ENCODE peak calls at places on chromosomes 3 and 15, in five cellular contexts. G is lower leg skin; J is CD8-positive, alpha-beta T cell; M is ovary; H is GM12865. D is an unnamed sample.

GRCh38 chr3:158103131-158103955 is 2.9 kb downstream of the SHOX2 start:
- DNase-seq in G (no peak), J (no peak), M (no peak), H (no peak), D (no peak)

GRCh38 chr15:101089579-101090459 is 162.0 kb downstream of the CHSY1 start:
- DNase-seq in G (no peak), J (no peak), M (no peak), H (no peak), D (no peak)

GRCh38 chr15:31258260-31258659 is 68.4 kb upstream of the KLF13 start:
- DNase-seq in G (no peak), J (no peak), M (no peak), H (no peak), D (no peak)

GRCh38 chr15:67794832-67795574 is 30.3 kb upstream of the SKOR1 start:
- DNase-seq in G (no peak), J (no peak), M (no peak), H (no peak), D (no peak)

GRCh38 chr3:113287818-113288648 is 76.7 kb downstream of the BOC start:
- DNase-seq in G (peak), J (peak), M (peak), H (peak), D (no peak)

GRCh38 chr3:13619661-13620230 is 70.8 kb downstream of the FBLN2 start:
- DNase-seq in G (no peak), J (no peak), M (no peak), H (no peak), D (no peak)

GRCh38 chr3:193780810-193781472 is 187.9 kb downstream of the OPA1 start:
- DNase-seq in G (peak), J (no peak), M (peak), H (peak), D (no peak)

GRCh38 chr3:165464736-165465135 is 268.6 kb upstream of the SLITRK3 start:
- DNase-seq in G (no peak), J (no peak), M (no peak), H (no peak), D (no peak)

GRCh38 chr3:25427155-25428002 is 684 bp upstream of the RARB start:
- DNase-seq in G (no peak), J (no peak), M (no peak), H (no peak), D (no peak)

GRCh38 chr3:114709102-114709501 is 415.3 kb downstream of the TIGIT start:
- DNase-seq in G (no peak), J (no peak), M (no peak), H (no peak), D (no peak)

GRCh38 chr3:79040701-79041100 is 727.1 kb downstream of the ROBO1 start:
- DNase-seq in G (no peak), J (no peak), M (no peak), H (no peak), D (peak)

GRCh38 chr3:16146015-16146730 is 28.3 kb upstream of the GALNT15 start:
- DNase-seq in G (no peak), J (no peak), M (no peak), H (peak), D (no peak)

GRCh38 chr3:79175870-79176269 is 591.9 kb downstream of the ROBO1 start:
- DNase-seq in G (no peak), J (no peak), M (no peak), H (no peak), D (no peak)

GRCh38 chr15:77070500-77071337 is at the start of gene TSPAN3:
- DNase-seq in G (peak), J (peak), M (peak), H (peak), D (no peak)

GRCh38 chr3:51400169-51400568 is 9.1 kb downstream of the RBM15B start:
- DNase-seq in G (no peak), J (no peak), M (no peak), H (no peak), D (no peak)

GRCh38 chr3:59116138-59116537 is 66.3 kb upstream of the CFAP20DC start:
- DNase-seq in G (no peak), J (no peak), M (no peak), H (peak), D (no peak)

GRCh38 chr3:188174309-188175044 is 20.5 kb downstream of the LPP start:
- DNase-seq in G (no peak), J (no peak), M (no peak), H (no peak), D (no peak)

GRCh38 chr3:157067114-157067513 is 92.8 kb downstream of the CCNL1 start:
- DNase-seq in G (no peak), J (no peak), M (no peak), H (peak), D (no peak)

GRCh38 chr3:30546934-30547333 is 59.5 kb upstream of the TGFBR2 start:
- DNase-seq in G (no peak), J (no peak), M (no peak), H (no peak), D (no peak)

GRCh38 chr15:69562097-69562496 is 109.5 kb downstream of the RPLP1 start:
- DNase-seq in G (no peak), J (no peak), M (no peak), H (no peak), D (no peak)

GRCh38 chr3:101068876-101069606 is 75.8 kb upstream of the ABI3BP start:
- DNase-seq in G (no peak), J (no peak), M (no peak), H (no peak), D (no peak)

GRCh38 chr3:116663161-116663885 is 46.3 kb upstream of the TUSC7 start:
- DNase-seq in G (no peak), J (no peak), M (no peak), H (no peak), D (no peak)

GRCh38 chr3:69821133-69821532 is 81.9 kb downstream of the MITF start:
- DNase-seq in G (no peak), J (no peak), M (no peak), H (no peak), D (no peak)

GRCh38 chr3:194973366-194974000 is 287.8 kb downstream of the FAM43A start:
- DNase-seq in G (no peak), J (no peak), M (no peak), H (no peak), D (no peak)

GRCh38 chr15:40361640-40362039 is 3.6 kb downstream of the DISP2 start:
- DNase-seq in G (no peak), J (no peak), M (no peak), H (no peak), D (no peak)

GRCh38 chr3:139339219-139339906 is 4.5 kb upstream of the MRPS22 start:
- DNase-seq in G (no peak), J (no peak), M (no peak), H (no peak), D (no peak)

GRCh38 chr15:48785195-48785594 is 25.7 kb downstream of the CEP152 start:
- DNase-seq in G (no peak), J (no peak), M (peak), H (no peak), D (no peak)

GRCh38 chr3:133301194-133301593 is 98.7 kb upstream of the BFSP2 start:
- DNase-seq in G (no peak), J (no peak), M (no peak), H (no peak), D (peak)

GRCh38 chr15:63395730-63396545 is 14.3 kb upstream of the CA12 start:
- DNase-seq in G (no peak), J (no peak), M (no peak), H (no peak), D (no peak)

GRCh38 chr15:68930268-68931022 is at the start of gene SPESP1:
- DNase-seq in G (peak), J (peak), M (peak), H (no peak), D (no peak)

GRCh38 chr3:135982922-135983581 is 17.5 kb downstream of the PPP2R3A start:
- DNase-seq in G (no peak), J (no peak), M (no peak), H (no peak), D (no peak)

GRCh38 chr15:20355256-20355868 is 186.2 kb downstream of the GOLGA6L6 start:
- DNase-seq in G (no peak), J (no peak), M (no peak), H (no peak), D (no peak)

GRCh38 chr3:135218782-135219181 is 423.7 kb downstream of the EPHB1 start:
- DNase-seq in G (no peak), J (no peak), M (no peak), H (no peak), D (no peak)

GRCh38 chr3:99645277-99646106 is 7.1 kb downstream of the COL8A1 start:
- DNase-seq in G (no peak), J (no peak), M (no peak), H (peak), D (no peak)

GRCh38 chr3:101070260-101071121 is 77.3 kb upstream of the ABI3BP start:
- DNase-seq in G (no peak), J (peak), M (no peak), H (peak), D (no peak)

GRCh38 chr15:93028632-93029612 is 60.1 kb downstream of the RGMA start:
- DNase-seq in G (peak), J (no peak), M (peak), H (no peak), D (peak)

GRCh38 chr3:161474139-161474538 is 22.5 kb upstream of the OTOL1 start:
- DNase-seq in G (no peak), J (no peak), M (no peak), H (no peak), D (no peak)

GRCh38 chr3:120726784-120727183 is 15.5 kb downstream of the RABL3 start:
- DNase-seq in G (no peak), J (no peak), M (no peak), H (no peak), D (no peak)

GRCh38 chr3:171258316-171258715 is 201.9 kb downstream of the TNIK start:
- DNase-seq in G (no peak), J (no peak), M (no peak), H (no peak), D (no peak)

GRCh38 chr3:171255236-171255806 is 204.9 kb downstream of the TNIK start:
- DNase-seq in G (no peak), J (no peak), M (no peak), H (peak), D (no peak)

GRCh38 chr3:171260430-171260829 is 199.8 kb downstream of the TNIK start:
- DNase-seq in G (no peak), J (no peak), M (no peak), H (no peak), D (no peak)

GRCh38 chr3:171256445-171257250 is 203.6 kb downstream of the TNIK start:
- DNase-seq in G (no peak), J (no peak), M (no peak), H (peak), D (no peak)

GRCh38 chr3:171257251-171258179 is 202.7 kb downstream of the TNIK start:
- DNase-seq in G (no peak), J (no peak), M (no peak), H (peak), D (peak)
- H3K4me3 ChIP-seq in G (no peak), J (no peak), M (no peak), H (peak), D (no peak)

GRCh38 chr3:138253609-138254008 is 66.5 kb downstream of the ARMC8 start:
- DNase-seq in G (no peak), J (no peak), M (no peak), H (no peak), D (no peak)

GRCh38 chr3:138254199-138254598 is 67.1 kb downstream of the ARMC8 start:
- DNase-seq in G (no peak), J (no peak), M (no peak), H (no peak), D (no peak)

GRCh38 chr3:138245026-138245425 is 57.9 kb downstream of the ARMC8 start:
- DNase-seq in G (no peak), J (no peak), M (no peak), H (no peak), D (no peak)

DNA sequence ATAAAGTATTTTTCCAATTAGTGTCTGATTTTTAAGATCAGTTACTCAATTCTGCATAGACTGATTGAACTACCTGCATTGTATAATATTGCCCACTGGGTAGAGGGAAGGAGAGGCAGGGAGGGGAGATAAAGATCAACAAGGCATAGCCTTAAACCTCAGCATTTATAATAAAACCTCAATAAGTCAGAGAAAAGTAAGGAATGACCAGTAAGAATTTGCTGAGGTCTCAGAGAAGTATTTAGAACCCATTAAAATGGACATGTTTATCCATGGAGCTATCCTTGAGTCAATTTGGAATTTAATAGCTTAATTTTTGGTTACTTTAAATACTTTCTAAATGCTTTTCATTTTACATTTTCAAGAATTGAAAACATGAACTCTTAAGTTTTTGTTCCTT is 62.5 kb downstream of the ARMC8 start:
- DNase-seq in G (no peak), J (no peak), M (no peak), H (no peak), D (no peak)
- TF ChIP-seq CTCF in G (no peak), J (no peak), M (no peak), H (no peak), D (no peak)

GRCh38 chr3:177358085-177358967 is 161.0 kb upstream of the TBL1XR1 start:
- DNase-seq in G (peak), J (peak), M (peak), H (peak), D (no peak)
- H3K4me3 ChIP-seq in G (no peak), J (no peak), M (no peak), H (peak), D (no peak)

DNA sequence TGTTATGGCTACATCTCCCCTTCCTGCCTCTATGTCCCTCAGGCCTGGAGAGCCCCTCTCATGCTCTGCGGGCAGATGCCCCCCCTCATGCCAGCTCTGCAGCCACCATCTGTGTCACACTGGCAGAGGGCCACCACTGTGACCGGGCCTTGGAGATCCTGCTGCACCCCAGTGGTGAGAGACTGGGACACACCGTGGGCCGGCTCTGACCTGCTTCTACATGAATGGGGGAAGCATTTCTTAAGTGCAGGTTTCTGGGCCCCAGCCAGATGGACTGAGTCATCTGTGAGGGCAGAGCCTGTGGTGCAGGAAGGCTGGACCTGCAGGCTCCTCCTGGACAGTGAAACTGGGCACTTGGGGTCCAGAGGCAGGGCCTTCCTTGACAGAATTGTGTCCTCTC is 4.8 kb downstream of the VWA5B2 start:
- DNase-seq in G (no peak), J (no peak), M (no peak), H (no peak), D (peak)
- TF ChIP-seq CTCF in G (no peak), J (no peak), M (no peak), H (no peak), D (no peak)

DNA sequence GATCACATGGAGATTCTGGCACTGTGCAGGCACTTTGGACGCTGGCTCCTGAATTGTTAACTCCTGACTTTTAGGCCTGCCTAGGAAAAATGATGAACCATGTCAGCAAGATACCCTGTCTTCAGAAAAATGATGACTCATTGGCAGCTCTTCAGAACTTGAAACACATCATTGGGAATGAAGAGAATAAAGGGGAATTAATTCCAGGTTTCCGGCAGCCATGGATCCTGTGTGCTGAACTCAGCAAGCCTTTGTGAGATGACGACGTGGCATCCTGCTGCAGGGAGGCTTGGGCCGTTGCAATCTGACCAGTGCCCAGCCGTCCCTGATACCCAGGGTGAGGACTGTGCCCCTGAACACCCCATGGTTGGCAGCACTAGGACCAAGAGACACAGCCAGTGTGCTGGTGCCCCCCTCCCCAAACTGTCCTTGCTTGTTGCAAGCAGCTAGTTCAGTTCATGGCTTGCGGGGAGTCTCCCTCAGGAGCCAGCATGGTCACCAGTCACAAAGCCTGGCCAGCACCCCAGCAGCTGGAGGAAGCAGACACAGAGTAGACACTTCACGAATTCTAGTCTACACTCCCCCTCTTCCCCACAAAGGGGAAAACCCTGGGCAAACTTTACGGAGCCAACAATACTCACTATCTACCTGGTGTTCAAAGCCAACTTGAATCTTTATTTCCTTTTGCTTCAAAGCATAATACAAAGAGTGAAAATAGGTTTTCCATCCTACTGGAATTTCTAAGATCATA is 7.8 kb upstream of the LIPC start:
- DNase-seq in G (no peak), J (no peak), M (no peak), H (peak), D (no peak)
- H3K4me3 ChIP-seq in G (no peak), J (no peak), M (no peak), H (no peak), D (no peak)

DNA sequence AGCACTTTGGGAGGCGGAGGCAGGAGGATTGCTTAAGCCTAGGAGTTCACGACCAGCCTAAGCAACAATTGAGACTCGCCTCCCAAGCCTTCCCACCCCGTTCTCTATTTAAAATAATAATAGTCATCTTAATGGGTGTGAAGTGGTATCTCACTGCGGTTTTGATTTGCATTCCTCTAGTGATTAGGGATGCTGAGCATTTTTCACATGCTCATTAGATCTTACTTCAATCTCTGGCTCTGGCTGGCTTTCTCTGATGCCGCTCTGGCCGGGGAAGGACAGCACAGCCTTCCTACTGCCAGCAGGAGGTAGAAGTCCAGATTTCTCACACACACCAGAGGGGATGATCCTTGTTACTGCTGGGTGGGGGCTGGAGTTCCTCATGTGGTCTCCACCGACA is 7.4 kb upstream of the EIF4A2 start:
- DNase-seq in G (no peak), J (no peak), M (no peak), H (no peak), D (no peak)
- TF ChIP-seq CTCF in G (no peak), J (no peak), M (no peak), H (no peak), D (no peak)